ENCODE peak calls at places on chromosomes 2 and 18, in ten cellular contexts. N, D, I, Q, M, V, J, G, Y and R are unnamed samples. For H3K4me1, the result is how much of the 10 kb centered on the place peaks cover.

GRCh38 chr2:45008296-45009129 is 739 bp downstream of the SIX2 start:
- DNase-seq in V (no peak), Y (no peak), I (no peak), J (no peak), N (no peak), D (peak), Q (no peak), M (no peak), G (no peak), R (no peak)

GRCh38 chr18:1392865-1393734 is 488.4 kb downstream of the ADCYAP1 start:
- DNase-seq in Y (no peak), G (no peak), V (no peak), M (no peak), J (no peak), I (no peak), Q (no peak), D (no peak), N (no peak), R (no peak)

GRCh38 chr2:119260636-119261497 is 37.2 kb downstream of the STEAP3 start:
- DNase-seq in Q (no peak), I (no peak), M (no peak), Y (no peak), D (no peak), N (no peak), G (no peak), J (no peak), V (no peak), R (no peak)

GRCh38 chr2:143296089-143296488 is 166.9 kb downstream of the ARHGAP15 start:
- DNase-seq in G (no peak), J (no peak), Y (no peak), M (no peak), D (no peak), Q (no peak), N (no peak), V (no peak), I (no peak), R (no peak)

GRCh38 chr2:31192396-31193065 is 24.8 kb downstream of the CAPN14 start:
- DNase-seq in I (no peak), Y (no peak), N (no peak), G (no peak), Q (no peak), M (peak), J (no peak), V (no peak), D (no peak), R (no peak)

GRCh38 chr2:31256611-31257382 is 22.8 kb downstream of the EHD3 start:
- DNase-seq in V (no peak), I (no peak), N (no peak), D (no peak), G (no peak), J (no peak), M (no peak), Y (no peak), Q (no peak), R (no peak)

GRCh38 chr2:6309415-6310185 is 556.1 kb downstream of the CMPK2 start:
- DNase-seq in J (no peak), G (no peak), D (no peak), N (no peak), Q (no peak), I (no peak), Y (no peak), V (no peak), M (no peak), R (no peak)

GRCh38 chr18:70195852-70196434 is 9.5 kb downstream of the RTTN start:
- DNase-seq in Y (no peak), V (peak), Q (no peak), N (no peak), I (peak), G (no peak), J (peak), D (no peak), M (no peak), R (peak)

GRCh38 chr2:469521-469920 is 181.6 kb upstream of the ALKAL2 start:
- DNase-seq in M (no peak), I (no peak), J (no peak), D (no peak), Q (no peak), G (no peak), Y (no peak), V (no peak), N (no peak), R (no peak)

GRCh38 chr2:107808986-107809385 is 17.7 kb upstream of the RGPD4 start:
- DNase-seq in Y (no peak), I (peak), N (no peak), V (peak), J (no peak), D (no peak), M (no peak), Q (no peak), G (no peak), R (no peak)

GRCh38 chr2:67015681-67016080 is 381.5 kb upstream of the ETAA1 start:
- DNase-seq in Q (no peak), Y (no peak), V (no peak), G (no peak), J (no peak), D (no peak), M (no peak), N (no peak), I (no peak), R (no peak)

GRCh38 chr2:133390151-133390550 is 178.1 kb downstream of the NCKAP5 start:
- DNase-seq in Y (no peak), Q (no peak), J (no peak), N (no peak), I (no peak), V (no peak), M (no peak), D (no peak), G (no peak), R (no peak)

GRCh38 chr2:133844214-133844892 is 276.1 kb upstream of the NCKAP5 start:
- DNase-seq in J (peak), M (no peak), Q (peak), D (peak), V (peak), Y (peak), I (peak), N (peak), G (peak), R (peak)

GRCh38 chr18:1559563-1559962 is 654.9 kb downstream of the ADCYAP1 start:
- DNase-seq in D (no peak), V (no peak), N (no peak), J (no peak), M (no peak), Q (no peak), Y (no peak), G (no peak), I (no peak), R (no peak)

GRCh38 chr2:11757101-11757500 is 10.7 kb downstream of the LPIN1 start:
- DNase-seq in Y (no peak), J (no peak), N (no peak), G (no peak), D (no peak), I (no peak), V (no peak), M (no peak), Q (no peak), R (no peak)

GRCh38 chr2:164328310-164328709 is 293.0 kb downstream of the GRB14 start:
- DNase-seq in N (no peak), D (no peak), Y (no peak), I (no peak), Q (no peak), G (no peak), J (no peak), M (no peak), V (no peak), R (no peak)

GRCh38 chr2:76567478-76567877 is 856.8 kb upstream of the GCFC2 start:
- DNase-seq in J (no peak), N (no peak), Y (no peak), M (no peak), I (no peak), Q (no peak), G (no peak), V (no peak), D (no peak), R (no peak)

GRCh38 chr2:199572571-199572970 is 114.8 kb upstream of the SATB2 start:
- DNase-seq in N (no peak), Q (no peak), M (no peak), Y (no peak), I (no peak), J (no peak), V (no peak), G (no peak), D (no peak), R (no peak)

GRCh38 chr18:62183578-62184195 is 3.2 kb downstream of the PIGN start:
- DNase-seq in Q (no peak), D (peak), N (peak), Y (peak), M (no peak), V (peak), G (no peak), I (peak), J (no peak), R (peak)

GRCh38 chr2:177315303-177315887 is 50.9 kb upstream of the NFE2L2 start:
- DNase-seq in V (no peak), I (no peak), G (no peak), J (no peak), M (no peak), Q (no peak), D (peak), Y (no peak), N (no peak), R (no peak)

GRCh38 chr2:69514836-69515235 is 77.6 kb upstream of the NFU1 start:
- DNase-seq in M (no peak), N (no peak), I (no peak), D (no peak), Y (no peak), Q (no peak), V (no peak), G (no peak), J (no peak), R (no peak)

GRCh38 chr18:54607213-54607934 is 16.3 kb downstream of the DYNAP start:
- DNase-seq in Y (no peak), I (peak), M (no peak), Q (no peak), G (no peak), N (no peak), D (peak), J (peak), V (no peak), R (no peak)

GRCh38 chr2:20156826-20157605 is 67.9 kb downstream of the SDC1 start:
- DNase-seq in I (no peak), J (peak), V (no peak), M (no peak), N (no peak), D (peak), Q (no peak), G (no peak), Y (no peak), R (no peak)

GRCh38 chr18:69444221-69444620 is 43.5 kb downstream of the DOK6 start:
- DNase-seq in D (no peak), Y (no peak), M (no peak), N (no peak), Q (no peak), V (no peak), J (no peak), G (no peak), I (no peak), R (no peak)

GRCh38 chr2:201932511-201932910 is 101.1 kb upstream of the FZD7 start:
- DNase-seq in N (no peak), M (no peak), G (no peak), J (no peak), Q (no peak), V (no peak), D (no peak), Y (no peak), I (no peak), R (no peak)

GRCh38 chr2:15856318-15856717 is 84.0 kb upstream of the MYCN start:
- DNase-seq in I (no peak), M (no peak), Y (no peak), V (no peak), D (no peak), N (no peak), J (no peak), G (no peak), Q (no peak), R (no peak)

GRCh38 chr2:104572856-104573255 is 281.1 kb upstream of the POU3F3 start:
- DNase-seq in N (no peak), J (no peak), Q (no peak), V (no peak), Y (no peak), M (no peak), I (no peak), G (no peak), D (no peak), R (no peak)

GRCh38 chr2:142112648-142113278 is 18.1 kb downstream of the LRP1B start:
- DNase-seq in Y (peak), G (no peak), N (no peak), M (no peak), J (no peak), Q (no peak), D (no peak), I (peak), V (no peak), R (peak)

GRCh38 chr2:190881480-190882326 is 1.1 kb downstream of the GLS start:
- DNase-seq in N (peak), I (peak), J (peak), D (peak), G (peak), Y (peak), M (no peak), V (peak), Q (peak), R (peak)

GRCh38 chr18:57790316-57790715 is 12.8 kb downstream of the ATP8B1 start:
- DNase-seq in Q (no peak), M (no peak), N (no peak), J (no peak), Y (no peak), I (no peak), D (no peak), V (no peak), G (no peak), R (no peak)
- TF ChIP-seq POLR2A in Q (no peak), M (no peak), N (no peak), J (no peak), Y (no peak), I (no peak), D (no peak), V (no peak), G (no peak), R (no peak)

DNA sequence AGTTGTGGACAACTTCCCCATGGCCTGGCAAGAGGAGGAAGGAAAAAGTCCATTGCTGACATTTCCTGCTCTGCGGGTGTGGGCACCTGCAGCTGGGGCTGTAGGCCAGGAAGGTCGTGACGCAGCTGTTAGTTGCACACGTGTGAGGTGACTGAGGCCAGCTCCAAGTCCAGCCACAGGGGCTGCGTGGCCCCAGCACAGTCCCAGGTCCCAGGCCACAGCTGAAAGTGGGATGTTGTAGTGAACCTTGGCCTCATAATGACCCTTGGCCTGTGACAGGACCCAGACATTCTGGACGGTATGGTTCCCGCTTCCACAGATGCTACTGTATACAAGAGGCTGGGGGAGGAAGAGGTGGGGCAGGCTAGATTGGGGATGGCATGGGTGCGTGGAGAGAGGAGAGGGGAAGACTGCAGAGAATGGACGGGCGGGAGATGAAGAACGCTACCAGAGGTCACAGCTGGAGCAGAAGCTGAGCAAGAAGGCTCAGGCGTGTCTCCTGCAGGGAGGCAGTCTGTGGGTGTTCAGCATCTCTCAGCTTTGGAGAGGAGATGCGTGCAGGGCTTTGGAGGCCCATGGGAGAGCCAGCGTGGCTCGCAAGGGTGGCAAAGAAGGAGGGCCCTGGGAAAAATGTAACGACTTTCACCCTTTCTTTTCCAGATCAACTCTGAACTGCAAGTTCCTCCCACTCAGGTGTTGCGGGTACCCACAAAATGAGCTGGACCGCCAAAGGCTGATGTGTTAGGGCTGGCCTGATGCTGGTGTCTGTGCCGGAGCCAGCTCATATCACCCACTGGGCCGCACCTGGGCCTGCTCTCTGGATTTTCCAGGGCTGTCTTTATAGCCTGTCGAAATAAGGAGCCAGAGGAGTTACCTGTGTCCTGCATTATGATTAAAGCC is 21.9 kb downstream of the OTOF start:
- DNase-seq in I (no peak), V (peak), G (peak), N (no peak), J (no peak), D (peak), M (peak), Q (peak), Y (no peak), R (no peak)
- H3K4me1 ChIP-seq in I (under half), V (under half), G (under half), N (under half), J (under half), D (under half), M (under half), Q (under half), Y (under half), R (under half)

GRCh38 chr2:237628482-237629187 is 1.2 kb downstream of the LRRFIP1 start:
- DNase-seq in Q (no peak), J (no peak), G (no peak), V (no peak), N (no peak), M (no peak), Y (no peak), I (no peak), D (no peak), R (no peak)

GRCh38 chr2:237629188-237629534 is 1.8 kb downstream of the LRRFIP1 start:
- DNase-seq in V (no peak), G (no peak), M (no peak), Q (no peak), J (no peak), D (no peak), N (no peak), I (no peak), Y (no peak), R (no peak)

GRCh38 chr2:237625777-237626176 is 1.6 kb upstream of the LRRFIP1 start:
- DNase-seq in V (no peak), Y (no peak), N (no peak), D (no peak), Q (no peak), G (no peak), J (no peak), I (no peak), M (no peak), R (no peak)

GRCh38 chr2:237626813-237627451 is 455 bp upstream of the LRRFIP1 start:
- DNase-seq in G (no peak), J (peak), V (no peak), I (no peak), N (no peak), Y (no peak), M (no peak), Q (no peak), D (peak), R (no peak)

DNA sequence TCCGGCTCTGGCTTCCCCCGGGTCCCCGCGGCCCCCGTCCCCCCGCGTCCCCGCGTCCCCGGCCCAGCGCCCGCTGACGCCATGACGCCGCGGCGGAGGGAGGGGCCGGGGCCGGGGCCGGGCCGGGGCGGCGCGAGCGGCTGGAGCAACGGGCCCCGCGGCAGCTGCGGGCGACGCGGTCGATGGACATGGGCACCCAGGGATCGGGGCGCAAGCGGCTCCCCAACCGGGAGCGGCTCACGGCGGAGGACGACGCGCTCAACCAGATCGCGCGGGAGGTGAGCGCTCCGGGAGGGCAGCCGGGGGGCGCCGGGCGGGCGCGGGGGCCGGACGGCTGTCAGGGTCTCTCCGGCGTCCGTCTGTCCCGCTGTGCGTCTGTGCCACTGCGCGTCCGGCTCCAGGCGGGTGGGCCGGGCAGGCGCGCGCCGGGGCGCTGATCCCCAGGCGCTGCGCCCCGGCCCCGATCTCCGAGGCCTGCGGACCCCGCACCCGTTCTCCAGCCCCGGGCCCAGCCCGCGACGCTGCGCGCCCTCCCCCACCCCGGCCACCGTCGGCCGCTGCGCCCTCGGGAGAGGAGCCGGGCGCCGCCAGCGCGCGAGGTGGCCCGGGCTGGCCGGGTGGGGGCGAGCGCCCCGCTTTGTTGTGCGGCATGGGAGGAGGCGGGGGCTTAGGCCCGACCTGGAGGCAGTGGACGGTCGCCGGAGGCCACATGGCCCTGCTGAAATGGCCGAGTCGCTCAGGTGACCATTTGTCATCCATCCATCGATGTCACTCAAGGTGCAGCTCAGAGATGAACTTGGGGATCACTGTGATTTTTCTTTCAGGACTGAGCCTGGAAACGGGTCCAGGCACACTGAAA is at the start of gene LRRFIP1:
- DNase-seq in Q (no peak), D (peak), V (peak), N (peak), I (no peak), Y (no peak), J (peak), G (peak), M (no peak), R (peak)
- TF ChIP-seq POLR2A in Q (no peak), D (peak), V (peak), N (no peak), I (peak), Y (no peak), J (no peak), G (no peak), M (no peak), R (peak)

GRCh38 chr2:36379710-36380448 is 24.3 kb downstream of the CRIM1 start:
- DNase-seq in N (no peak), V (no peak), G (no peak), M (no peak), D (no peak), I (no peak), Y (no peak), J (no peak), Q (no peak), R (no peak)
- H3K4me1 ChIP-seq in N (under half), V (under half), G (half or more), M (under half), D (under half), I (half or more), Y (half or more), J (half or more), Q (under half), R (under half)

GRCh38 chr18:6414723-6415362 is at the start of gene L3MBTL4:
- DNase-seq in D (peak), Q (no peak), M (no peak), N (peak), V (peak), Y (no peak), G (peak), I (no peak), J (peak), R (peak)
- TF ChIP-seq POLR2A in D (peak), Q (no peak), M (no peak), N (no peak), V (no peak), Y (no peak), G (no peak), I (no peak), J (no peak), R (no peak)

GRCh38 chr2:203870942-203871341 is 3.4 kb downstream of the CTLA4 start:
- DNase-seq in Q (no peak), D (no peak), G (no peak), I (no peak), Y (no peak), N (no peak), V (no peak), M (no peak), J (no peak), R (no peak)
- H3K4me1 ChIP-seq in Q (under half), D (under half), G (under half), I (under half), Y (under half), N (under half), V (under half), M (under half), J (under half), R (under half)

DNA sequence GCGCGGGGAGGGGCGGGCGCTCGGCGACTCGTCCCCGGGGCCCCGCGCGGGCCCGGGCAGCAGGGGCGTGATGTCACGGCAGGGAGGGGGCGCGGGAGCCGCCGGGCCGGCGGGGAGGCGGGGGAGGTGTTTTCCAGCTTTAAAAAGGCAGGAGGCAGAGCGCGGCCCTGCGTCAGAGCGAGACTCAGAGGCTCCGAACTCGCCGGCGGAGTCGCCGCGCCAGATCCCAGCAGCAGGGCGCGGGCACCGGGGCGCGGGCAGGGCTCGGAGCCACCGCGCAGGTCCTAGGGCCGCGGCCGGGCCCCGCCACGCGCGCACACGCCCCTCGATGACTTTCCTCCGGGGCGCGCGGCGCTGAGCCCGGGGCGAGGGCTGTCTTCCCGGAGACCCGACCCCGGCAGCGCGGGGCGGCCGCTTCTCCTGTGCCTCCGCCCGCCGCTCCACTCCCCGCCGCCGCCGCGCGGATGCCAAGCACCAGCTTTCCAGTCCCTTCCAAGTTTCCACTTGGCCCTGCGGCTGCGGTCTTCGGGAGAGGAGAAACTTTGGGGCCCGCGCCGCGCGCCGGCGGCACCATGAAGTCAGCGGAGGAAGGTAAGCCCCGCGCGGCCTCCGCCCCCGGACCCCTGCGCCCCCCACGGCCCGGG is at the start of gene NFATC1:
- DNase-seq in Q (peak), V (peak), N (peak), Y (no peak), G (peak), I (peak), J (peak), M (no peak), D (peak), R (peak)
- TF ChIP-seq POLR2A in Q (no peak), V (peak), N (peak), Y (no peak), G (no peak), I (peak), J (no peak), M (no peak), D (peak), R (no peak)